ENCODE peak calls at places on chromosome 16, in five cellular contexts. One of them, this sample, is unnamed.

GRCh38 chr16:53743149-53743566 is 39.2 kb downstream of the FTO start:
- DNase-seq in hepatocyte: peak
- DNase-seq in neural progenitor cell: peak
- DNase-seq in MM.1S: no peak
- DNase-seq in OCI-LY7: peak
- DNase-seq in this sample: peak

GRCh38 chr16:2971985-2972784 is 3.0 kb downstream of the PAQR4 start:
- DNase-seq in hepatocyte: no peak
- DNase-seq in neural progenitor cell: no peak
- DNase-seq in MM.1S: no peak
- DNase-seq in OCI-LY7: no peak
- DNase-seq in this sample: no peak

GRCh38 chr16:10922328-10923145 is 19.7 kb downstream of the DEXI start:
- DNase-seq in hepatocyte: no peak
- DNase-seq in neural progenitor cell: no peak
- DNase-seq in MM.1S: no peak
- DNase-seq in OCI-LY7: no peak
- DNase-seq in this sample: no peak

GRCh38 chr16:66026211-66026610 is 340.3 kb upstream of the CDH5 start:
- DNase-seq in hepatocyte: peak
- DNase-seq in neural progenitor cell: peak
- DNase-seq in MM.1S: no peak
- DNase-seq in OCI-LY7: no peak
- DNase-seq in this sample: peak

GRCh38 chr16:84660973-84661372 is 12.7 kb downstream of the KLHL36 start:
- DNase-seq in hepatocyte: no peak
- DNase-seq in neural progenitor cell: no peak
- DNase-seq in MM.1S: no peak
- DNase-seq in OCI-LY7: no peak
- DNase-seq in this sample: no peak

GRCh38 chr16:78822509-78822908 is 723.1 kb downstream of the WWOX start:
- DNase-seq in hepatocyte: no peak
- DNase-seq in neural progenitor cell: no peak
- DNase-seq in MM.1S: no peak
- DNase-seq in OCI-LY7: no peak
- DNase-seq in this sample: no peak

GRCh38 chr16:9039208-9039607 is 52.2 kb upstream of the HAPSTR1 start:
- DNase-seq in hepatocyte: no peak
- DNase-seq in neural progenitor cell: peak
- DNase-seq in MM.1S: no peak
- DNase-seq in OCI-LY7: peak
- DNase-seq in this sample: no peak

GRCh38 chr16:19143241-19143640 is 24.8 kb upstream of the SYT17 start:
- DNase-seq in hepatocyte: no peak
- DNase-seq in neural progenitor cell: no peak
- DNase-seq in MM.1S: no peak
- DNase-seq in OCI-LY7: no peak
- DNase-seq in this sample: no peak

GRCh38 chr16:75789237-75789636 is 62.9 kb upstream of the CPHXL start:
- DNase-seq in hepatocyte: peak
- DNase-seq in neural progenitor cell: peak
- DNase-seq in MM.1S: peak
- DNase-seq in OCI-LY7: peak
- DNase-seq in this sample: peak

GRCh38 chr16:17205279-17206139 is 265.3 kb downstream of the XYLT1 start:
- DNase-seq in hepatocyte: peak
- DNase-seq in neural progenitor cell: peak
- DNase-seq in MM.1S: no peak
- DNase-seq in OCI-LY7: no peak
- DNase-seq in this sample: no peak

GRCh38 chr16:89033796-89034572 is 57.0 kb upstream of the CBFA2T3 start:
- DNase-seq in hepatocyte: no peak
- DNase-seq in neural progenitor cell: no peak
- DNase-seq in MM.1S: no peak
- DNase-seq in OCI-LY7: no peak
- DNase-seq in this sample: no peak

GRCh38 chr16:52487849-52488457 is 59.0 kb downstream of the TOX3 start:
- DNase-seq in hepatocyte: no peak
- DNase-seq in neural progenitor cell: no peak
- DNase-seq in MM.1S: no peak
- DNase-seq in OCI-LY7: no peak
- DNase-seq in this sample: no peak

GRCh38 chr16:50474138-50474537 is 74.1 kb upstream of the NKD1 start:
- DNase-seq in hepatocyte: no peak
- DNase-seq in neural progenitor cell: no peak
- DNase-seq in MM.1S: no peak
- DNase-seq in OCI-LY7: no peak
- DNase-seq in this sample: no peak

GRCh38 chr16:4319454-4319853 is 3.6 kb downstream of the GLIS2 start:
- DNase-seq in hepatocyte: no peak
- DNase-seq in neural progenitor cell: no peak
- DNase-seq in MM.1S: peak
- DNase-seq in OCI-LY7: peak
- DNase-seq in this sample: no peak

GRCh38 chr16:75996491-75996890 is 270.2 kb upstream of the CPHXL start:
- DNase-seq in hepatocyte: no peak
- DNase-seq in neural progenitor cell: no peak
- DNase-seq in MM.1S: peak
- DNase-seq in OCI-LY7: no peak
- DNase-seq in this sample: no peak

GRCh38 chr16:27639588-27640276 is 89.8 kb downstream of the KATNIP start:
- DNase-seq in hepatocyte: peak
- DNase-seq in neural progenitor cell: peak
- DNase-seq in MM.1S: peak
- DNase-seq in OCI-LY7: peak
- DNase-seq in this sample: peak

GRCh38 chr16:25063865-25064264 is 47.7 kb upstream of the LCMT1 start:
- DNase-seq in hepatocyte: no peak
- DNase-seq in neural progenitor cell: no peak
- DNase-seq in MM.1S: no peak
- DNase-seq in OCI-LY7: no peak
- DNase-seq in this sample: no peak

GRCh38 chr16:88533381-88533831 is 36.8 kb upstream of the ZC3H18 start:
- DNase-seq in hepatocyte: no peak
- DNase-seq in neural progenitor cell: no peak
- DNase-seq in MM.1S: no peak
- DNase-seq in OCI-LY7: no peak
- DNase-seq in this sample: peak

GRCh38 chr16:17275989-17276530 is 194.7 kb downstream of the XYLT1 start:
- DNase-seq in hepatocyte: no peak
- DNase-seq in neural progenitor cell: no peak
- DNase-seq in MM.1S: no peak
- DNase-seq in OCI-LY7: no peak
- DNase-seq in this sample: no peak

GRCh38 chr16:85677383-85677967 is 11.3 kb downstream of the GINS2 start:
- DNase-seq in hepatocyte: no peak
- DNase-seq in neural progenitor cell: no peak
- DNase-seq in MM.1S: peak
- DNase-seq in OCI-LY7: no peak
- DNase-seq in this sample: no peak

GRCh38 chr16:88662222-88662842 is 559 bp downstream of the MVD start:
- DNase-seq in hepatocyte: peak
- DNase-seq in neural progenitor cell: peak
- DNase-seq in MM.1S: no peak
- DNase-seq in OCI-LY7: peak
- DNase-seq in this sample: no peak

GRCh38 chr16:60123387-60124023 is 1389.4 kb upstream of the GOT2 start:
- DNase-seq in hepatocyte: no peak
- DNase-seq in neural progenitor cell: no peak
- DNase-seq in MM.1S: peak
- DNase-seq in OCI-LY7: no peak
- DNase-seq in this sample: no peak

GRCh38 chr16:50301626-50302471 is 35.5 kb downstream of the ADCY7 start:
- DNase-seq in hepatocyte: peak
- DNase-seq in neural progenitor cell: no peak
- DNase-seq in MM.1S: no peak
- DNase-seq in OCI-LY7: no peak
- DNase-seq in this sample: no peak

GRCh38 chr16:84795338-84796053 is 24.3 kb upstream of the CRISPLD2 start:
- DNase-seq in hepatocyte: peak
- DNase-seq in neural progenitor cell: no peak
- DNase-seq in MM.1S: no peak
- DNase-seq in OCI-LY7: no peak
- DNase-seq in this sample: no peak

GRCh38 chr16:85551319-85551978 is 61.7 kb upstream of the GSE1 start:
- DNase-seq in hepatocyte: no peak
- DNase-seq in neural progenitor cell: no peak
- DNase-seq in MM.1S: no peak
- DNase-seq in OCI-LY7: no peak
- DNase-seq in this sample: no peak

GRCh38 chr16:19559242-19559910 is 3.9 kb downstream of the VPS35L start:
- DNase-seq in hepatocyte: peak
- DNase-seq in neural progenitor cell: peak
- DNase-seq in MM.1S: peak
- DNase-seq in OCI-LY7: peak
- DNase-seq in this sample: peak

GRCh38 chr16:88613911-88614817 is 24.2 kb upstream of the IL17C start:
- DNase-seq in hepatocyte: no peak
- DNase-seq in neural progenitor cell: no peak
- DNase-seq in MM.1S: no peak
- DNase-seq in OCI-LY7: no peak
- DNase-seq in this sample: no peak

GRCh38 chr16:67430504-67431076 is 331 bp upstream of the HSD11B2 start:
- DNase-seq in hepatocyte: peak
- DNase-seq in neural progenitor cell: peak
- DNase-seq in MM.1S: peak
- DNase-seq in OCI-LY7: peak
- DNase-seq in this sample: peak
- TF ChIP-seq EZH2phosphoT487 in hepatocyte: no peak
- TF ChIP-seq EZH2phosphoT487 in neural progenitor cell: peak
- TF ChIP-seq EZH2phosphoT487 in MM.1S: no peak
- TF ChIP-seq EZH2phosphoT487 in OCI-LY7: no peak
- TF ChIP-seq EZH2phosphoT487 in this sample: peak

GRCh38 chr16:87457051-87457611 is 35.7 kb downstream of the ZCCHC14 start:
- DNase-seq in hepatocyte: peak
- DNase-seq in neural progenitor cell: no peak
- DNase-seq in MM.1S: no peak
- DNase-seq in OCI-LY7: no peak
- DNase-seq in this sample: peak

GRCh38 chr16:87460936-87461335 is 31.9 kb downstream of the ZCCHC14 start:
- DNase-seq in hepatocyte: no peak
- DNase-seq in neural progenitor cell: no peak
- DNase-seq in MM.1S: no peak
- DNase-seq in OCI-LY7: no peak
- DNase-seq in this sample: no peak

GRCh38 chr16:87457724-87458423 is 35.0 kb downstream of the ZCCHC14 start:
- DNase-seq in hepatocyte: peak
- DNase-seq in neural progenitor cell: no peak
- DNase-seq in MM.1S: no peak
- DNase-seq in OCI-LY7: no peak
- DNase-seq in this sample: peak

GRCh38 chr16:87459833-87460232 is 33.0 kb downstream of the ZCCHC14 start:
- DNase-seq in hepatocyte: no peak
- DNase-seq in neural progenitor cell: no peak
- DNase-seq in MM.1S: no peak
- DNase-seq in OCI-LY7: no peak
- DNase-seq in this sample: no peak

GRCh38 chr16:87458424-87458915 is 34.4 kb downstream of the ZCCHC14 start:
- DNase-seq in hepatocyte: no peak
- DNase-seq in neural progenitor cell: no peak
- DNase-seq in MM.1S: no peak
- DNase-seq in OCI-LY7: no peak
- DNase-seq in this sample: no peak
- H3K27ac ChIP-seq in hepatocyte: peak
- H3K27ac ChIP-seq in neural progenitor cell: no peak
- H3K27ac ChIP-seq in MM.1S: no peak
- H3K27ac ChIP-seq in OCI-LY7: no peak
- H3K27ac ChIP-seq in this sample: peak

GRCh38 chr16:693364-693763 is 3.2 kb upstream of the WDR24 start:
- DNase-seq in hepatocyte: no peak
- DNase-seq in neural progenitor cell: no peak
- DNase-seq in MM.1S: no peak
- DNase-seq in OCI-LY7: no peak
- DNase-seq in this sample: no peak

GRCh38 chr16:694863-695354 is 4.7 kb upstream of the WDR24 start:
- DNase-seq in hepatocyte: no peak
- DNase-seq in neural progenitor cell: no peak
- DNase-seq in MM.1S: no peak
- DNase-seq in OCI-LY7: no peak
- DNase-seq in this sample: no peak

GRCh38 chr16:693766-694165 is 3.6 kb upstream of the WDR24 start:
- DNase-seq in hepatocyte: no peak
- DNase-seq in neural progenitor cell: no peak
- DNase-seq in MM.1S: no peak
- DNase-seq in OCI-LY7: no peak
- DNase-seq in this sample: no peak

GRCh38 chr16:694187-694862 is 4.1 kb upstream of the WDR24 start:
- DNase-seq in hepatocyte: no peak
- DNase-seq in neural progenitor cell: peak
- DNase-seq in MM.1S: no peak
- DNase-seq in OCI-LY7: no peak
- DNase-seq in this sample: no peak

GRCh38 chr16:695355-696089 is 5.3 kb upstream of the WDR24 start:
- DNase-seq in hepatocyte: no peak
- DNase-seq in neural progenitor cell: peak
- DNase-seq in MM.1S: no peak
- DNase-seq in OCI-LY7: no peak
- DNase-seq in this sample: peak
- TF ChIP-seq EZH2phosphoT487 in hepatocyte: no peak
- TF ChIP-seq EZH2phosphoT487 in neural progenitor cell: peak
- TF ChIP-seq EZH2phosphoT487 in MM.1S: no peak
- TF ChIP-seq EZH2phosphoT487 in OCI-LY7: no peak
- TF ChIP-seq EZH2phosphoT487 in this sample: peak

DNA sequence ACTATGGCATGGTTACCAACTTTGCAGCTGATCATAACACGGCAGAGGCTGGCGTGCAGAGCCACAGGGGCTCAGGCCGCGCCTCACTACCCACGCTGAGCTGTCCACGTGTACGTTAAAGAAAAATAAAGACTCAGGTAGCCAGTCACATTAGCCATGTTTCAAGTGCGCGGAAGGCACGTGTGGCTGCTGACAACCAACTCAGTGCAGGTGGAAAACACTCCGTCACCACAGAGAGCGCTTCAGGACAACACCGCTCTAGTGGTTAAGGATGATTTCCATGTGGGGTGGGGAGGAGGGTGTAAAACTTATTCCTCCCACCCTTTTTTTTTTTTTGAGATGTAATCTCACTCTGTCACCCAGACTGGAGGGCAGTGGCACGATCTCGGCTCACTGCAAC is 33.8 kb downstream of the ZCCHC14 start:
- DNase-seq in hepatocyte: no peak
- DNase-seq in neural progenitor cell: no peak
- DNase-seq in MM.1S: no peak
- DNase-seq in OCI-LY7: no peak
- DNase-seq in this sample: no peak
- H3K27ac ChIP-seq in hepatocyte: no peak
- H3K27ac ChIP-seq in neural progenitor cell: no peak
- H3K27ac ChIP-seq in MM.1S: no peak
- H3K27ac ChIP-seq in OCI-LY7: no peak
- H3K27ac ChIP-seq in this sample: no peak

This sample was measured in PC-3.